ENCODE peak calls at places on chromosomes 1 and 21, in four cellular contexts. One of them, this sample, is unnamed.
A peak's percentile ranks its signal among the peaks of the same experiment; 100 is the strongest.

GRCh38 chr1:20732071-20732587 is 374 bp downstream of the SH2D5 start:
- DNase-seq in dermis blood vessel endothelial cell: peak; percentile 62
- DNase-seq in NCI-H2029: no peak
- DNase-seq in NCI-H446 treated with DMSO at 0.1 percent for 48 hours: peak; percentile 57
- DNase-seq in this sample: no peak

GRCh38 chr1:59015708-59016107 is 231.9 kb upstream of the JUN start:
- DNase-seq in dermis blood vessel endothelial cell: peak; percentile 67
- DNase-seq in NCI-H2029: no peak
- DNase-seq in NCI-H446 treated with DMSO at 0.1 percent for 48 hours: peak; percentile 20
- DNase-seq in this sample: no peak

GRCh38 chr1:156992215-156992614 is 53.3 kb downstream of the ARHGEF11 start:
- DNase-seq in dermis blood vessel endothelial cell: no peak
- DNase-seq in NCI-H2029: no peak
- DNase-seq in NCI-H446 treated with DMSO at 0.1 percent for 48 hours: no peak
- DNase-seq in this sample: no peak

GRCh38 chr1:91797164-91797563 is 88.8 kb downstream of the TGFBR3 start:
- DNase-seq in dermis blood vessel endothelial cell: no peak
- DNase-seq in NCI-H2029: no peak
- DNase-seq in NCI-H446 treated with DMSO at 0.1 percent for 48 hours: no peak
- DNase-seq in this sample: no peak

GRCh38 chr21:40531016-40531415 is 315.9 kb downstream of the DSCAM start:
- DNase-seq in dermis blood vessel endothelial cell: no peak
- DNase-seq in NCI-H2029: no peak
- DNase-seq in NCI-H446 treated with DMSO at 0.1 percent for 48 hours: no peak
- DNase-seq in this sample: no peak

GRCh38 chr1:164794310-164794709 is 235.3 kb downstream of the PBX1 start:
- DNase-seq in dermis blood vessel endothelial cell: no peak
- DNase-seq in NCI-H2029: no peak
- DNase-seq in NCI-H446 treated with DMSO at 0.1 percent for 48 hours: peak; percentile 32
- DNase-seq in this sample: no peak

GRCh38 chr1:108000620-108001105 is 35.7 kb upstream of the VAV3 start:
- DNase-seq in dermis blood vessel endothelial cell: peak; percentile 97
- DNase-seq in NCI-H2029: peak; percentile 11
- DNase-seq in NCI-H446 treated with DMSO at 0.1 percent for 48 hours: peak; percentile 94
- DNase-seq in this sample: peak; percentile 29

GRCh38 chr1:59139396-59139795 is 157.5 kb upstream of the FGGY start:
- DNase-seq in dermis blood vessel endothelial cell: no peak
- DNase-seq in NCI-H2029: peak; percentile 57
- DNase-seq in NCI-H446 treated with DMSO at 0.1 percent for 48 hours: no peak
- DNase-seq in this sample: no peak

GRCh38 chr1:227489572-227489971 is 73.8 kb upstream of the ZNF678 start:
- DNase-seq in dermis blood vessel endothelial cell: no peak
- DNase-seq in NCI-H2029: no peak
- DNase-seq in NCI-H446 treated with DMSO at 0.1 percent for 48 hours: no peak
- DNase-seq in this sample: no peak

GRCh38 chr1:43890815-43891214 is 42.8 kb upstream of the ARTN start:
- DNase-seq in dermis blood vessel endothelial cell: peak; percentile 71
- DNase-seq in NCI-H2029: no peak
- DNase-seq in NCI-H446 treated with DMSO at 0.1 percent for 48 hours: no peak
- DNase-seq in this sample: no peak